ENCODE peak calls at places on chromosomes 13 and 19, in five cellular contexts. J, P, D, H and G are unnamed samples.

GRCh38 chr13:113328851-113329250 is 31.8 kb downstream of the LAMP1 start:
- DNase-seq in J (no peak), P (no peak), D (no peak), H (no peak), G (no peak)

GRCh38 chr13:100394005-100394695 is 194.4 kb downstream of the GGACT start:
- DNase-seq in J (peak; percentile 74), P (no peak), D (peak; percentile 65), H (no peak), G (peak; percentile 89)

GRCh38 chr13:95100525-95101121 is 200.6 kb downstream of the ABCC4 start:
- DNase-seq in J (peak; percentile 97), P (no peak), D (peak; percentile 97), H (no peak), G (peak; percentile 63)

GRCh38 chr13:91468301-91468700 is 69.9 kb downstream of the GPC5 start:
- DNase-seq in J (peak; percentile 8), P (no peak), D (peak; percentile 5), H (no peak), G (no peak)

GRCh38 chr19:5881543-5882299 is 11.4 kb upstream of the FUT5 start:
- DNase-seq in J (no peak), P (no peak), D (no peak), H (no peak), G (no peak)

GRCh38 chr19:12802267-12803106 is 618 bp downstream of the THSD8 start:
- DNase-seq in J (no peak), P (no peak), D (peak; percentile 9), H (no peak), G (peak; percentile 28)

GRCh38 chr19:31096930-31097329 is 252.3 kb downstream of the TSHZ3 start:
- DNase-seq in J (no peak), P (no peak), D (no peak), H (no peak), G (no peak)

GRCh38 chr13:47708386-47708785 is 292.7 kb downstream of the SUCLA2 start:
- DNase-seq in J (peak; percentile 73), P (no peak), D (peak; percentile 79), H (no peak), G (peak; percentile 76)

GRCh38 chr13:21823416-21823815 is 152.5 kb downstream of the FGF9 start:
- DNase-seq in J (no peak), P (no peak), D (no peak), H (no peak), G (no peak)

GRCh38 chr19:19260842-19261241 is 12.3 kb downstream of the TM6SF2 start:
- DNase-seq in J (no peak), P (no peak), D (no peak), H (no peak), G (no peak)

GRCh38 chr13:75437582-75438318 is 44.2 kb downstream of the TBC1D4 start:
- DNase-seq in J (peak; percentile 16), P (no peak), D (peak; percentile 66), H (no peak), G (peak; percentile 65)

GRCh38 chr13:81379183-81379582 is 1038.3 kb upstream of the SPRY2 start:
- DNase-seq in J (no peak), P (no peak), D (no peak), H (no peak), G (no peak)

GRCh38 chr19:6376512-6377193 is 920 bp upstream of the PSPN start:
- DNase-seq in J (no peak), P (no peak), D (no peak), H (no peak), G (no peak)

GRCh38 chr19:37982655-37983054 is 75.6 kb downstream of the SIPA1L3 start:
- DNase-seq in J (no peak), P (no peak), D (no peak), H (no peak), G (no peak)

GRCh38 chr13:113453962-113454361 is 674 bp upstream of the ADPRHL1 start:
- DNase-seq in J (no peak), P (no peak), D (no peak), H (no peak), G (no peak)

GRCh38 chr13:24495151-24495729 is 17.3 kb downstream of the PARP4 start:
- DNase-seq in J (no peak), P (no peak), D (no peak), H (no peak), G (no peak)